ENCODE peak calls at places on chromosomes 12 and 14, in four cellular contexts. C is psoas muscle, E is body of pancreas, T is Panc1. G is an unnamed sample.

GRCh38 chr14:61151276-61151675 is 129.9 kb downstream of the TMEM30B start:
- ATAC-seq in C (no peak), E (no peak), T (no peak), G (no peak)

GRCh38 chr12:122412851-122413433 is 9.5 kb downstream of the CLIP1 start:
- ATAC-seq in C (no peak), E (no peak), T (no peak), G (no peak)

GRCh38 chr14:102057480-102058114 is 29.2 kb downstream of the HSP90AA1 start:
- ATAC-seq in C (no peak), E (no peak), T (peak; percentile 50), G (no peak)

GRCh38 chr14:61695695-61696527 is 598 bp downstream of the HIF1A start:
- ATAC-seq in C (peak; percentile 25), E (peak; percentile 10), T (peak; percentile 60), G (peak; percentile 31)

GRCh38 chr14:101819251-101819990 is 57.9 kb downstream of the PPP2R5C start:
- ATAC-seq in C (no peak), E (no peak), T (no peak), G (no peak)

GRCh38 chr14:83085725-83086124 is 1552.1 kb upstream of the SEL1L start:
- ATAC-seq in C (no peak), E (no peak), T (no peak), G (no peak)

GRCh38 chr12:110157539-110157938 is 33.4 kb downstream of the IFT81 start:
- ATAC-seq in C (no peak), E (no peak), T (no peak), G (no peak)

GRCh38 chr14:34935552-34935951 is 47.2 kb upstream of the SRP54 start:
- ATAC-seq in C (no peak), E (no peak), T (no peak), G (no peak)

GRCh38 chr12:92890601-92891106 is 38.4 kb downstream of the EEA1 start:
- ATAC-seq in C (no peak), E (no peak), T (no peak), G (no peak)

GRCh38 chr14:94066089-94066676 is 14.8 kb downstream of the DDX24 start:
- ATAC-seq in C (peak; percentile 19), E (peak; percentile 74), T (peak; percentile 56), G (no peak)

GRCh38 chr12:75471928-75472865 is 8.4 kb upstream of the GLIPR1 start:
- ATAC-seq in C (no peak), E (no peak), T (no peak), G (no peak)

GRCh38 chr14:91405724-91406435 is 11.7 kb downstream of the CCDC88C start:
- ATAC-seq in C (no peak), E (no peak), T (no peak), G (no peak)

GRCh38 chr14:55277972-55278740 is 6.9 kb downstream of the FBXO34 start:
- ATAC-seq in C (no peak), E (no peak), T (no peak), G (no peak)

GRCh38 chr12:8697120-8697475 is 693 bp upstream of the RIMKLB start:
- ATAC-seq in C (peak; percentile 20), E (peak; percentile 21), T (peak; percentile 20), G (peak; percentile 8)

GRCh38 chr14:70955543-70956480 is 48.6 kb downstream of the PCNX1 start:
- ATAC-seq in C (peak; percentile 57), E (no peak), T (peak; percentile 60), G (peak; percentile 41)

DNA sequence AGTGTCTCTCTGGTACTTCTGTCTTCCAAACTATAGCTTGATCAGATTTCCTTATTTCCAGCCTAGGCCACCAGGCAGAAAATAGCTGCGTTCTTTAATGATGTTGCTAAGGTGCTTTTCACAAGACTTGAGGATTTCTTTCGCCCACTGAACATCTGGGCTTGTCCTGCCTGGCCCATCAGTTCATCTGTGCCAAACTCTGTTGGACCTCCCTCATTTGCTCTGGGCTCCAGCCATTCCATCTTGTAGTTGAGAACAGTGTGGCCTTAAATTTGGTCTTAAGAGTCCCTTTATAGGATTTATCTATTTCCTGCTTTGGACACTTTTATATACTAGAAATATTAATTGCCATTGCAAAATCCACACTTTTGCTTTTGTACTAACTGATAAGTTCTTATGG is 109.6 kb downstream of the TTLL5 start:
- ATAC-seq in C (no peak), E (no peak), T (no peak), G (no peak)
- TF ChIP-seq CTCF in C (no peak), E (no peak), T (no peak), G (no peak)

GRCh38 chr12:130110910-130111309 is 51.4 kb upstream of the FZD10 start:
- ATAC-seq in C (no peak), E (no peak), T (no peak), G (no peak)

GRCh38 chr12:130104596-130105253 is 57.5 kb upstream of the FZD10 start:
- ATAC-seq in C (no peak), E (peak; percentile 78), T (no peak), G (no peak)

GRCh38 chr12:130111965-130112496 is 50.2 kb upstream of the FZD10 start:
- ATAC-seq in C (no peak), E (no peak), T (no peak), G (no peak)

GRCh38 chr12:130104114-130104513 is 58.1 kb upstream of the FZD10 start:
- ATAC-seq in C (no peak), E (no peak), T (no peak), G (no peak)

DNA sequence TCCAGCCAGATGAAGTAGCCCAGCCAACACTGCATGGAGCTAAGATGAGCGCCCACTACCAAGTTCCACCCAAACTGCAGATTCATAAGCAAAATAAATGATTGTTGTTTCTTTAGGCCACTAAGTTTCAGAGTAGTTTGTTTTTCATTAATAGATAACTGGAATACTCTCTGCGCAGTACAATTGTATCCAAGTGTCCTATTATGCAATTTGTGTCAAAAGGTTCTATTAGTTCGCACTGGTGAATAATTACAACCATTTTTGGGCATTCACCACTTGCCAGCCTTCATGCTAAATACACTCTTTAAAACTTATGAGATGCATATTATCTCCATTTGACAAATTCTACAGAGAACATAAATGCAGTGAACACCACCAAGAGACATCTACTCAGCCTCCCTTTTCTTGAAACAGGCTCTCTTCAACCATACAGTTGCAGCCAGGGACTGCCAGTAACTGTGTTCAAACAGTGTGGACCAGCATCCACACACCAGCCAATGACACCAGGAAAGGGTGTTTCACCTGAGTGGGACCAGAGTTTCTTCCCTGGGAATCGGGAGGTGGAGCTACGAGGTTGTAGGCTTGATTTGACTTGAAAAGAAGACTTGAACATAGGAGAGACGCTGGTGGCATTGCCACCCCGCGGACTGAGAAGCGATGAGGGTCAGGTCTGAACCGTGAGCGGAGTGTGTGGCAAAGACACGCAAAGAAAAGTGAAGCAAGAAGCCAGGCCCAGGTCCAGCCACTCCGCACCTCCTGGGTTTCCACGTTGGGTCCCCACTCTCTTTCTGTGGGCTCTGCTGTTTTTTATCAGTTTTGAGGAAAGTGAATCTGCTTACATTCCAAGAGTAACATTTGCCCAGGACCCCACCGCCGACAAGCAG is 53.0 kb upstream of the FZD10 start:
- ATAC-seq in C (no peak), E (no peak), T (no peak), G (no peak)
- H3K36me3 ChIP-seq in C (no peaks in the 10 kb centered on the region), E (no peaks in the 10 kb centered on the region), T (no peaks in the 10 kb centered on the region), G (no peaks in the 10 kb centered on the region)

DNA sequence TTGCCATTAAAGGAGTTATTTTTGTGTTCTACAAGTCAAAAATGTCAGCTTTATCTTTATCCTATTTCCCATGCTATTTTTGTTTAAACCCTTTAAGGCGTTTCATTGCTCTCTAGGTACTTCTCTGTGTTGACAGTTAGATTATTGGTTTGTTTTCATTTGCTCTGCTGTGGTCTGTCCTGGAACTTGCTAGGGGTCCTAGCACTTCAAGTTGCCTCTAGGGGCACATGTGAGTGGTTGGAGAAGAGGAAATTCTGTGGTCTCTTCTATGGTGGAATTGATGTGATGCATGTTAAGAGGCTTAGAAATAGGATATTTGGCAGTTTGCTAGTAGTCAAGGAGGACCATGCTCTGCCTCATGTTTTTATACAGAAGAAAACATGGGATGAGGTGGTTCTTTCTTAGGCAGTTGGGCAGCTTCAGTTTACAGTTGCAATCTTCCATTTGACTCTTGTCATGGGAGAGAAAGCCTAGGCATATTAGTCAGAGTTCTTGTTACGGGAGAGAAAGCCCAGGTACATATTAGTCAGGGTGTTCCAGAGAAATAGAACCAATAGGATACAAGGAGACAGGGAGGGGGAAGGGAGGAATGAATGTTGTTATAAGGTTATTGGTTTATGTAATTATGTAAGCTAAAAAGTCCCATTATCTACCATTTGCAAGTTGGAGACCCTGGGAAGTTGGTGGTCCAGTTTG is 14.4 kb downstream of the TTLL5 start:
- ATAC-seq in C (no peak), E (no peak), T (no peak), G (no peak)
- TF ChIP-seq CTCF in C (no peak), E (no peak), T (no peak), G (no peak)

GRCh38 chr14:68794130-68794855 is 1.4 kb upstream of the ZFP36L1 start:
- ATAC-seq in C (peak; percentile 64), E (peak; percentile 41), T (no peak), G (peak; percentile 68)

GRCh38 chr14:68791078-68791983 is 1.5 kb downstream of the ZFP36L1 start:
- ATAC-seq in C (no peak), E (no peak), T (no peak), G (no peak)

GRCh38 chr14:68792022-68792829 is 641 bp downstream of the ZFP36L1 start:
- ATAC-seq in C (no peak), E (no peak), T (no peak), G (no peak)

GRCh38 chr14:68793734-68794129 is 865 bp upstream of the ZFP36L1 start:
- ATAC-seq in C (peak; percentile 3), E (peak; percentile 2), T (no peak), G (peak; percentile 2)

GRCh38 chr14:68792830-68793733 is at the start of gene ZFP36L1:
- ATAC-seq in C (peak; percentile 60), E (peak; percentile 50), T (peak; percentile 58), G (peak; percentile 52)
- H3K36me3 ChIP-seq in C (peaks cover 44% of the 10 kb centered on the region), E (no peaks in the 10 kb centered on the region), T (peaks cover 21% of the 10 kb centered on the region), G (peaks cover 33% of the 10 kb centered on the region)

DNA sequence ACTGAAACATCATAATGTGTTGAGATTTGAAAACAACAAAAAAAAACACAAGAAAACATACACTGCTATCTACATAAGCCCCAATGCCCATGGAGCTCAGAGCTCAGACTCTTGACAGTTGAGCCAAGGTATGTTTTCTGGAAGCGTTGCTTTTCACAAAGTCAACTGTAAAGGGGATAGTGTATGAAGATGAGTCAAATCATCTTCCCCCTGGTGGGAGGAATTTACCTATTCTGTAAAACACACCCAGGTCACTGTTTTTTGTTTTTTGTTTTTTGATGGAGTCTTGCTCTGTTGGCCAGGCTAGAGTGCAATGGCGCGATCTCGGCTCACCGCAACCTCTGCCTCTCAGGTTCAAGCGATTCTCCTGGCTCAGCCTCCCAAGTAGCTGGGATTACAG is 361.4 kb upstream of the DIO2 start:
- ATAC-seq in C (no peak), E (no peak), T (no peak), G (no peak)
- TF ChIP-seq CTCF in C (no peak), E (no peak), T (no peak), G (no peak)

G was measured in gastroesophageal sphincter.